ENCODE peak calls at places on chromosomes 16 and 17, in six cellular contexts. T, G, R, S, F and O are unnamed samples.

GRCh38 chr16:89325861-89326471 is 108.5 kb downstream of the ZNF778 start:
- DNase-seq in G (peak), T (no peak), R (no peak), S (peak), F (peak), O (no peak)

GRCh38 chr16:31471875-31472558 is at the start of gene TGFB1I1:
- DNase-seq in F (peak), R (peak), S (peak), G (peak), T (no peak), O (peak)

GRCh38 chr16:84554627-84555328 is 50.3 kb upstream of the MEAK7 start:
- DNase-seq in T (no peak), F (no peak), R (no peak), G (no peak), S (no peak), O (no peak)

GRCh38 chr17:3964203-3965122 is at the start of gene ATP2A3:
- DNase-seq in G (no peak), R (no peak), F (no peak), T (peak), S (no peak), O (no peak)

GRCh38 chr17:62051053-62051452 is 14.0 kb downstream of the MED13 start:
- DNase-seq in R (no peak), S (no peak), T (no peak), G (no peak), F (no peak), O (no peak)

GRCh38 chr17:17943281-17943984 is 28.8 kb downstream of the TOM1L2 start:
- DNase-seq in T (no peak), F (no peak), S (no peak), G (no peak), R (no peak), O (no peak)

GRCh38 chr17:48442819-48443218 is 12.8 kb upstream of the SKAP1 start:
- DNase-seq in T (no peak), F (no peak), R (no peak), S (no peak), G (no peak), O (no peak)

GRCh38 chr17:39666601-39667261 is 1.5 kb upstream of the PNMT start:
- DNase-seq in R (no peak), F (no peak), T (no peak), S (no peak), G (no peak), O (no peak)

GRCh38 chr16:23060458-23061320 is 88.6 kb downstream of the USP31 start:
- DNase-seq in R (peak), T (peak), G (peak), S (peak), F (peak), O (peak)

GRCh38 chr16:35559911-35560636 is 2100.7 kb downstream of the TP53TG3F start:
- DNase-seq in G (no peak), F (no peak), R (no peak), S (no peak), T (no peak), O (no peak)

GRCh38 chr17:35341465-35341992 is 31.9 kb downstream of the SLFN11 start:
- DNase-seq in G (no peak), R (no peak), T (no peak), F (no peak), S (no peak), O (no peak)

GRCh38 chr16:75764154-75764768 is 38.0 kb upstream of the CPHXL start:
- DNase-seq in F (peak), R (peak), G (peak), S (peak), T (peak), O (no peak)

GRCh38 chr16:52002021-52002420 is 544.9 kb downstream of the TOX3 start:
- DNase-seq in T (no peak), G (no peak), S (no peak), F (no peak), R (no peak), O (no peak)

GRCh38 chr16:74743668-74744299 is 30.8 kb downstream of the FA2H start:
- DNase-seq in S (no peak), T (no peak), R (no peak), G (no peak), F (peak), O (no peak)

GRCh38 chr16:30395155-30395991 is at the start of gene ZNF48:
- DNase-seq in T (peak), G (no peak), R (peak), F (peak), S (peak), O (peak)

GRCh38 chr17:2174471-2175293 is 119.8 kb downstream of the HIC1 start:
- DNase-seq in G (peak), R (peak), S (peak), T (no peak), F (peak), O (no peak)

GRCh38 chr17:32383926-32384434 is 34.0 kb downstream of the ZNF207 start:
- DNase-seq in S (no peak), F (no peak), T (no peak), G (no peak), R (no peak), O (no peak)

GRCh38 chr16:26261621-26262020 is 569.9 kb downstream of the HS3ST4 start:
- DNase-seq in T (no peak), R (no peak), G (no peak), F (no peak), S (no peak), O (no peak)

GRCh38 chr16:83682126-83682857 is 125.5 kb upstream of the HSBP1 start:
- DNase-seq in T (no peak), S (no peak), R (no peak), F (no peak), G (no peak), O (no peak)

GRCh38 chr17:61081959-61082358 is 317.7 kb upstream of the TBX2 start:
- DNase-seq in S (no peak), T (no peak), F (no peak), G (no peak), R (no peak), O (no peak)

GRCh38 chr16:25838724-25839186 is 147.0 kb downstream of the HS3ST4 start:
- DNase-seq in R (peak), F (peak), G (peak), T (peak), S (no peak), O (no peak)

GRCh38 chr16:31129568-31130335 is 5.8 kb downstream of the PRSS8 start:
- DNase-seq in S (peak), F (no peak), T (no peak), R (no peak), G (no peak), O (no peak)

GRCh38 chr16:68267612-68268405 is 3.5 kb downstream of the SLC7A6 start:
- DNase-seq in T (no peak), F (no peak), R (no peak), G (no peak), S (no peak), O (no peak)

GRCh38 chr16:67104061-67104460 is 5.7 kb upstream of the PHAF1 start:
- DNase-seq in F (peak), G (no peak), R (peak), S (no peak), T (no peak), O (no peak)
- TF ChIP-seq CTCF in F (peak), G (peak), R (peak), S (no peak), T (no peak), O (peak)

GRCh38 chr16:72255785-72256184 is 83.8 kb upstream of the PMFBP1 start:
- DNase-seq in F (no peak), G (no peak), R (no peak), T (no peak), S (no peak), O (no peak)
- TF ChIP-seq CTCF in F (no peak), G (no peak), R (no peak), T (no peak), S (no peak), O (no peak)

DNA sequence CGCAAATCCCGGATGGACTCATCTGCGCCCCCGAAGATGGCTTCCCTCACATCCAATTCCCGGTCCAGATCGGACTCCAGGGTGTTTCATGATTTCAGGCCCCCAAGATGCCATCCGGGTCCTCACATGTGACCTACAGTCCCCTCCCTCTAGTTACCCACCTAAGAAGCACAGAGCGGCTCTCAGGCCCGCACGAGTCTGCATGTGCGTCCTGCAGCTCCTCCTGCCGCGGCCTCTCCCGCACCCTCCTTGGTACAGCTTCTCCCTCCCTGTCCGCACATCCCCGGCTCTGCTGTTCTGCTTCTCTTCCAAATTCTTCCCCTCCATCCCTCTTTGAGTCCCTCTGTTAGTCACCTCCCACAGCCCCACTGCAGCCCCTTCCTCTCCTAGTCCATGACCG is 231.2 kb downstream of the RBFOX3 start:
- DNase-seq in G (no peak), R (no peak), T (no peak), S (no peak), F (no peak), O (no peak)
- TF ChIP-seq CTCF in G (no peak), R (no peak), T (no peak), S (no peak), F (no peak), O (no peak)

DNA sequence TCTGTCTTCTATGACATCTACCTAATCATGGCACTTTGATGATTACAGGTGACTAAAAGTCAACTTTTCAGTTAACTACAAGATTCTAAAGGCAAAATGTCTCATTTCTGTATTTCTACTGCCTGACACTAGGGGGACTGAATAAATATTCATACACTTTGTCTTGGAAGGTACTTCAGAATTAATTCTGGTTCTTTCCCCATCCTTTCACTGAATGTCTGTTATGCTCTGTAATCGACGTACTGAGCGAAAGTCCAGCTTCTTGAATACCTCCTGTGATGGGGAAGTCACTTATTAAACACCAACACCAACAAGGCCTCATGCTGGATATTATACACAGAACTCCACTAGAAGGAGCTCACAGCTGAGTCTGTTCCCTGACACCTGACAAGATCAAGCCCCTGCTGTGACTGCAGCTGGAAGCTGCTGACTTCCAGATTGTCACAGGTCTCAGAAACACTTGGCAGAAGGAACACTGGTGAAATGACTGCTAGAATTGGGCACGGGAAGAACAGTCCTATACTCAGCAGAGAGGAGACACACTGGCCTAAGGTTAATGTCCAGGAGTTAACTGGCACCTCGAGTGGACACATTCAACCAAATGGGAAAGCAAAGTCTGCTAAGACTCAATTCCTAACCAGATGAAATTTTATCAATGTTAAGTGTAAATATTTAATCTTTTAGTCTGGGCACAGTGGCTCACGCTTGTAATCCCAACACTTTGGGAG is 31.9 kb downstream of the CMC2 start:
- DNase-seq in F (peak), R (no peak), T (no peak), S (no peak), G (no peak), O (no peak)
- TF ChIP-seq CTCF in F (peak), R (peak), T (peak), S (no peak), G (peak), O (peak)

DNA sequence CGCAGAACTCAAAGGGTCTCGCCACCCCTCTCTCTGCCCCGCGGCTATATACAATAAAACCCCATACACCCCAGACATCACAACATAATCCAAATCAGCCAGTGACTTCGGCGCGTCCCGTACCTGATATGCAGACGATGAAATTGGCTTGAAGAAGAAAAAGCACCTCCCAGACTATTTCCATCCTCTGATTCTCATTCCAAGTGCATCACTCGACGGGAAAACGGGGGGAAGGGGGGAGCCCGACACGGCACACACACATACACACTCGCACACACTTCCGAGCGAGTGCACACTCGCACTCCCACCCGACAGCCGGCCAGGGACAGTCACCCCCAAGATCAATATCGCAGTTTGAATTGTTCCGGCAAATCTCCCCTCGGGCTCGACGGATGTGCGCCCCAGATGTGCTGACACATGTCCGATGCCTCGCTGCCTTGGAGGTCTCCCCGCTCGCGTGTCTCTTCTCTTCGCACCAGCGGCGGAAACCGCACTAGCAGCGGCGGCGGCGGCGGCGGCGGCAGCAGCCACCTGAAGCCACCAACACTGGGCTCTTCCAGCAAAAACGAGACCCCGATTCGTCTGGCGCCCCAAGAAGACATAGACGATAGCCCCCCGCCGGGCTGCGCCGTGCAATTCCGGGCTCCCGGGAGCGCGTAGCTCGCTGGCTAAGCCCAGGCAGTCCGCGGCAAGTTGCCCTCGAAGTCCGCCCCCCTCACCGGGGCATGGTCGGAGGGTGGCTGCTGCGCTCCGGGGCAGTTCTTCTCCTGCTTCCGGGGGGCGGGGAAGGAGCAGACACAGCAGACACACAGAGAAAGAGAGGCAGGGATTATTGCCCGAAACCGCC is 688 bp downstream of the CA10 start:
- DNase-seq in F (no peak), G (no peak), S (no peak), R (peak), T (no peak), O (no peak)
- TF ChIP-seq CTCF in F (no peak), G (no peak), S (no peak), R (no peak), T (no peak), O (no peak)

GRCh38 chr17:8630802-8631553 is 453 bp upstream of the MYH10 start:
- DNase-seq in S (peak), R (peak), F (peak), G (peak), T (peak), O (peak)
- TF ChIP-seq CTCF in S (peak), R (no peak), F (no peak), G (no peak), T (no peak), O (no peak)

DNA sequence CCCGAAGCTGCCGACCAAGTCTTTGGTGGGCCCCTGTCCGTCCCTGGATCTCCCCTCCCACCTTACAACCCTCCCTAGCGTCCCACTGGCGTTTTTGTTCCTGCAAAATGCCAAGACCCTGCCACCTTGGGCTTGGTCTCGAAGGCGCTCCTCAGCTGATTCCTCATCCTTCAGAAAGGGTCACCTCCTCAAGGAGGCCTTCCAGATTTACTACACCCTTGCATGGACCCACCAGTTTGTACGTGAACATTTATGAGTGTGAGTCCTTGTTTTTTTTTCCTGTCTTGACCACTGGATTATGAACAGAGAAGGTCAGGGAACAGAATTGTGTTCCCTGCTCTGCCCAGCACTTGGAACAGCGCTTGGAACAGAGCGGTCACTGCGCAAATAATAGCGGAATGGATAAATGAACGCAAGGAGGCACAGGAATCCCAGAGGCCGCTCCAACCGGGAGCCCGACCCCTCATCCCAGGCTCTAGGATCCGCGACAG is 895 bp upstream of the GFER start:
- DNase-seq in F (no peak), S (no peak), R (no peak), G (no peak), T (no peak), O (no peak)
- TF ChIP-seq CTCF in F (no peak), S (no peak), R (no peak), G (peak), T (no peak), O (no peak)

GRCh38 chr17:49515196-49515770 is 20.2 kb downstream of the NGFR start:
- DNase-seq in F (peak), R (peak), T (no peak), G (peak), S (peak), O (no peak)
- TF ChIP-seq CTCF in F (peak), R (no peak), T (no peak), G (peak), S (peak), O (no peak)